ENCODE peak calls at places on chromosomes 12 and 14, in ten cellular contexts. S, D, X, O, J, V, Y, Z, B and I are unnamed samples.

GRCh38 chr12:113006641-113007040 is 28.3 kb downstream of the OAS2 start:
- DNase-seq in S (peak), D (no peak), X (no peak), O (no peak), J (no peak), V (no peak), Y (no peak), Z (no peak), B (no peak), I (no peak)

GRCh38 chr14:54329082-54329695 is 67.6 kb upstream of the CDKN3 start:
- DNase-seq in S (peak), D (peak), X (peak), O (peak), J (peak), V (no peak), Y (peak), Z (peak), B (no peak), I (peak)

GRCh38 chr12:62210422-62210821 is 49.8 kb upstream of the USP15 start:
- DNase-seq in S (peak), D (peak), X (no peak), O (peak), J (peak), V (peak), Y (no peak), Z (peak), B (peak), I (no peak)

GRCh38 chr12:1011091-1011490 is 20.1 kb downstream of the ERC1 start:
- DNase-seq in S (no peak), D (no peak), X (no peak), O (no peak), J (no peak), V (no peak), Y (no peak), Z (no peak), B (no peak), I (no peak)

GRCh38 chr14:88868558-88869159 is 44.2 kb downstream of the TTC8 start:
- DNase-seq in S (peak), D (no peak), X (no peak), O (peak), J (peak), V (no peak), Y (no peak), Z (peak), B (no peak), I (peak)

GRCh38 chr14:75013290-75013689 is 10.6 kb downstream of the EIF2B2 start:
- DNase-seq in S (no peak), D (no peak), X (no peak), O (no peak), J (no peak), V (no peak), Y (no peak), Z (no peak), B (peak), I (no peak)

GRCh38 chr12:55057466-55057865 is 37.7 kb downstream of the NEUROD4 start:
- DNase-seq in S (peak), D (peak), X (no peak), O (no peak), J (peak), V (no peak), Y (no peak), Z (no peak), B (no peak), I (peak)

GRCh38 chr14:21987937-21988336 is 314.3 kb upstream of the OR4E1 start:
- DNase-seq in S (peak), D (no peak), X (no peak), O (peak), J (peak), V (no peak), Y (no peak), Z (peak), B (no peak), I (no peak)

GRCh38 chr14:90757452-90757851 is 58.8 kb downstream of the TTC7B start:
- DNase-seq in S (no peak), D (no peak), X (no peak), O (no peak), J (peak), V (no peak), Y (no peak), Z (no peak), B (no peak), I (no peak)

GRCh38 chr12:9940370-9940769 is 8.2 kb upstream of the CLEC2A start:
- DNase-seq in S (no peak), D (no peak), X (no peak), O (peak), J (no peak), V (no peak), Y (no peak), Z (no peak), B (no peak), I (no peak)

GRCh38 chr12:53999596-54000104 is 311 bp upstream of the HOXC9 start:
- DNase-seq in S (peak), D (peak), X (no peak), O (peak), J (peak), V (no peak), Y (no peak), Z (peak), B (no peak), I (peak)

GRCh38 chr14:76719664-76720063 is 41.6 kb upstream of the VASH1 start:
- DNase-seq in S (no peak), D (no peak), X (peak), O (no peak), J (no peak), V (no peak), Y (no peak), Z (no peak), B (peak), I (peak)

GRCh38 chr14:52951730-52952481 is 1.1 kb upstream of the FERMT2 start:
- DNase-seq in S (peak), D (peak), X (peak), O (peak), J (peak), V (no peak), Y (peak), Z (peak), B (peak), I (no peak)

GRCh38 chr12:109744026-109744425 is 30.4 kb downstream of the FAM222A start:
- DNase-seq in S (no peak), D (peak), X (no peak), O (no peak), J (no peak), V (no peak), Y (no peak), Z (no peak), B (peak), I (no peak)

GRCh38 chr14:75450381-75451276 is 22.8 kb downstream of the JDP2 start:
- DNase-seq in S (peak), D (no peak), X (peak), O (peak), J (peak), V (no peak), Y (no peak), Z (peak), B (peak), I (peak)

GRCh38 chr14:100291305-100292075 is 14.8 kb downstream of the SLC25A29 start:
- DNase-seq in S (no peak), D (peak), X (no peak), O (no peak), J (no peak), V (no peak), Y (no peak), Z (no peak), B (peak), I (no peak)

GRCh38 chr14:90318016-90318415 is 13.7 kb downstream of the NRDE2 start:
- DNase-seq in S (no peak), D (no peak), X (no peak), O (no peak), J (no peak), V (no peak), Y (no peak), Z (no peak), B (no peak), I (no peak)

GRCh38 chr12:115337693-115338543 is 653.9 kb upstream of the TBX3 start:
- DNase-seq in S (peak), D (no peak), X (no peak), O (peak), J (no peak), V (no peak), Y (peak), Z (peak), B (peak), I (no peak)

GRCh38 chr14:32940066-32940651 is 1.5 kb downstream of the NPAS3 start:
- DNase-seq in S (no peak), D (no peak), X (no peak), O (no peak), J (peak), V (no peak), Y (no peak), Z (no peak), B (no peak), I (peak)

GRCh38 chr14:80996049-80996901 is 40.9 kb downstream of the TSHR start:
- DNase-seq in S (peak), D (no peak), X (no peak), O (peak), J (peak), V (no peak), Y (peak), Z (peak), B (no peak), I (peak)